ENCODE peak calls at places on chromosomes 11 and 22, in nine cellular contexts. L, F, X, J, B, W, K, C and U are unnamed samples.
A peak's percentile ranks its signal among the peaks of the same experiment; 100 is the strongest.

GRCh38 chr22:39266398-39267030 is 21.7 kb upstream of the PDGFB start:
- DNase-seq in K (no peak), L (no peak), W (no peak), B (no peak), C (no peak), F (peak; percentile 33), J (peak; percentile 70), X (peak; percentile 43), U (no peak)

GRCh38 chr11:31657091-31657490 is 147.5 kb downstream of the ELP4 start:
- DNase-seq in X (no peak), F (peak; percentile 25), L (no peak), W (no peak), B (no peak), K (no peak), J (no peak), C (no peak), U (no peak)

GRCh38 chr11:8533332-8533731 is 60.7 kb downstream of the STK33 start:
- DNase-seq in W (no peak), L (no peak), C (no peak), B (no peak), F (no peak), J (no peak), K (no peak), X (no peak), U (peak; percentile 4)

GRCh38 chr11:64040684-64041267 is 5.0 kb downstream of the FLRT1 start:
- DNase-seq in K (no peak), F (no peak), X (no peak), L (no peak), C (no peak), W (no peak), J (no peak), B (no peak), U (no peak)

GRCh38 chr11:86673872-86674750 is 1.7 kb upstream of the ME3 start:
- DNase-seq in K (no peak), F (no peak), J (no peak), B (no peak), L (no peak), C (no peak), X (no peak), W (no peak), U (no peak)

GRCh38 chr11:27820249-27820648 is 120.0 kb upstream of the BDNF start:
- DNase-seq in L (no peak), W (no peak), C (no peak), K (peak; percentile 62), J (no peak), X (peak; percentile 42), B (no peak), F (peak; percentile 25), U (no peak)

GRCh38 chr22:21866821-21867527 is 471 bp downstream of the MAPK1 start:
- DNase-seq in W (peak; percentile 68), K (no peak), C (peak; percentile 15), B (no peak), L (peak; percentile 35), X (peak; percentile 69), F (no peak), J (no peak), U (peak; percentile 9)

GRCh38 chr11:13207665-13208594 is 69.7 kb upstream of the BMAL1 start:
- DNase-seq in B (no peak), F (peak; percentile 91), W (no peak), K (no peak), C (no peak), J (peak; percentile 95), L (peak; percentile 52), X (peak; percentile 93), U (peak; percentile 31)

GRCh38 chr11:119356349-119357031 is 10.0 kb upstream of the MFRP start:
- DNase-seq in F (peak; percentile 64), L (peak; percentile 89), W (peak; percentile 93), K (no peak), J (peak; percentile 80), C (peak; percentile 72), B (peak; percentile 60), X (peak; percentile 91), U (no peak)

GRCh38 chr22:25114369-25115362 is 85.0 kb upstream of the CRYBB3 start:
- DNase-seq in J (no peak), W (no peak), B (no peak), F (no peak), X (no peak), K (no peak), C (no peak), L (no peak), U (peak; percentile 40)
- H3K4me1 ChIP-seq in J (peaks cover 9% of the 10 kb centered on the region), W (peaks cover 11% of the 10 kb centered on the region), B (peaks cover 53% of the 10 kb centered on the region), F (peaks cover 2% of the 10 kb centered on the region), X (no peaks in the 10 kb centered on the region), K (peaks cover 57% of the 10 kb centered on the region), C (peaks cover 24% of the 10 kb centered on the region), L (peaks cover 3% of the 10 kb centered on the region), U (peaks cover 32% of the 10 kb centered on the region)

GRCh38 chr11:18526130-18526520 is 617 bp downstream of the TSG101 start:
- DNase-seq in C (no peak), B (no peak), X (no peak), J (peak; percentile 15), F (no peak), W (no peak), L (no peak), K (no peak), U (no peak)

GRCh38 chr11:18524248-18524647 is 2.5 kb downstream of the TSG101 start:
- DNase-seq in K (no peak), C (no peak), J (no peak), B (no peak), W (no peak), X (no peak), L (no peak), F (no peak), U (no peak)

GRCh38 chr11:18522388-18522787 is 4.4 kb downstream of the TSG101 start:
- DNase-seq in K (no peak), B (no peak), W (no peak), C (no peak), J (peak; percentile 15), X (peak; percentile 30), F (no peak), L (no peak), U (no peak)

GRCh38 chr11:18523079-18523478 is 3.7 kb downstream of the TSG101 start:
- DNase-seq in X (peak; percentile 14), B (no peak), W (no peak), K (no peak), C (no peak), L (no peak), J (no peak), F (no peak), U (no peak)

GRCh38 chr11:18521123-18521522 is 5.6 kb downstream of the TSG101 start:
- DNase-seq in C (no peak), W (no peak), B (no peak), F (no peak), L (no peak), J (no peak), X (no peak), K (no peak), U (no peak)
- H3K27ac ChIP-seq in C (no peak overlapping the region), W (no peak overlapping the region), B (no peak overlapping the region), F (no peak overlapping the region), L (no peak overlapping the region), J (no peak overlapping the region), X (no peak overlapping the region), K (no peak overlapping the region), U (no peak overlapping the region)

DNA sequence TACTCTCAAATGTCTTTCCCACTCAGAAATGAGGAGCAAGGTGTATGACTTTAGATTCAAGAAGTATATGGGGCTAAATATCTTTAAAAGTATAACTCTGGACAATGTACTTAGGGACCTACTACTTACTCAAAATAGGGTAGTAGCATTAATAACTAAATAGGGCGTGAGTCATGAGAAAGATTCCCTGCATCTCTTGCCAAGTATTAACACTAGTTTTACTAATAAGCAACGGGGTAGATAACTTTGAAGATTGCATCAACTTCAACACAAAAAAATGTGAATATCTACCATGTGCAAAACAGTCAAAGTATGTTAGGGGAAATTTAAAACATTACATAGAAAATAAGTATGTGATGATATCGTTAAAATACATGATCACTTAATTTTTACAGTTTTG is 99.6 kb downstream of the PGR start:
- DNase-seq in J (peak; percentile 4), F (peak; percentile 20), C (no peak), B (no peak), L (no peak), X (no peak), K (no peak), W (no peak), U (no peak)
- H3K4me3 ChIP-seq in J (no peak overlapping the region), F (no peak overlapping the region), C (no peak overlapping the region), B (no peak overlapping the region), L (no peak overlapping the region), X (no peak overlapping the region), K (no peak overlapping the region), W (no peak overlapping the region), U (no peak overlapping the region)

GRCh38 chr11:93738647-93739081 is 2.6 kb downstream of the TAF1D start:
- DNase-seq in L (no peak), C (no peak), W (no peak), F (peak; percentile 32), J (peak; percentile 37), B (no peak), X (no peak), K (no peak), U (no peak)

GRCh38 chr11:93735627-93736026 is 5.7 kb downstream of the TAF1D start:
- DNase-seq in J (no peak), C (no peak), K (no peak), X (no peak), F (no peak), W (no peak), L (no peak), B (no peak), U (no peak)

GRCh38 chr11:93737904-93738612 is 3.2 kb downstream of the TAF1D start:
- DNase-seq in L (no peak), K (no peak), C (no peak), F (peak; percentile 37), X (peak; percentile 32), J (no peak), B (no peak), W (no peak), U (no peak)

GRCh38 chr11:93734427-93735222 is 6.7 kb downstream of the TAF1D start:
- DNase-seq in J (no peak), K (no peak), X (no peak), W (no peak), B (no peak), F (no peak), C (no peak), L (no peak), U (no peak)

DNA sequence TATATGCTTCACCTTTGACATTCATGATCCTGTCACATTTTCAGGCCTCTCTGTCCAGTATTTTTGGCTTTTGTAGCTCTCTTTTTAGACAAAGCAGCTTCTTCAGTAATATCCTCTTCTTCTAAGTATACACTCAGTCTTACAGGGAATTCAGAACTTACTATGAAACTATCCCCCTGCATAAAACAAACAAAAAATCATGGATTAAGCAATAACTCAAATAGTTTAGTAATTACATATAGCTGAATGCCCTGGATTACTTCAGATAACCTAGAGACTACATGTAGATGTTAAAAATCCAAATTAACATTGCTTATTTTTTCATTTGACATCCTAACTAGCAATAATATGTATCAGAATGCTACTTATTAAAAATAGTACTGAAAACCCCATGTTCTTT is 5.2 kb downstream of the TAF1D start:
- DNase-seq in L (no peak), W (no peak), J (peak; percentile 38), C (no peak), X (peak; percentile 43), B (no peak), K (no peak), F (no peak), U (no peak)
- H3K4me1 ChIP-seq in L (peaks cover 2% of the 10 kb centered on the region), W (peaks cover 39% of the 10 kb centered on the region), J (peaks cover 16% of the 10 kb centered on the region), C (peaks cover 18% of the 10 kb centered on the region), X (peaks cover 56% of the 10 kb centered on the region), B (peaks cover 26% of the 10 kb centered on the region), K (peaks cover 57% of the 10 kb centered on the region), F (peaks cover 4% of the 10 kb centered on the region), U (peaks cover 3% of the 10 kb centered on the region)

DNA sequence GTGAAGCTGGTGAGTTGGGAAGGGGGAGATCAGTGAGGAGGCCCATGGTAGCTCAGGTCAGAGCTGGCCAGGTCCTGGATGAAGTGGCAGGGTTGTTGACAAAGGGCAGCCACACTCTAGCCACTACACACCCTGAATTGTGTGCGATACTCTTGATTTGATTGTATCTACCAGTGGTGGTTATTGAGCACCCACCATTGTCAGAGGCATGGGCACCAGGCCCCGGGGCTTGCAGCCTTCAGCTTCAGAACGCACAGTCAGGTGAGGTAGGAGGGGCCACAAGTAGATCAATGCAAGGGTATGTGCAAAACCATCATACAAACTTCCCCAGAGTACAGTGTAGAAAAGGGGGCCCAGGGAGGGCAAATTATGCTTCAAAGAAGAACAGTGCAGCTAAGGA is 38.1 kb downstream of the MICAL2 start:
- DNase-seq in C (no peak), L (no peak), J (no peak), K (no peak), X (no peak), B (no peak), W (no peak), F (no peak), U (no peak)
- H3K27ac ChIP-seq in C (no peak overlapping the region), L (no peak overlapping the region), J (peak overlapping the region; percentile 80), K (peak overlapping the region; percentile 60), X (no peak overlapping the region), B (no peak overlapping the region), W (peak overlapping the region; percentile 43), F (no peak overlapping the region), U (no peak overlapping the region)